ENCODE peak calls at places on chromosome 11, in ten cellular contexts. S is OCI-LY7, C is colonic mucosa, Q is sigmoid colon, G is right lobe of liver, Z is neural crest cell, A is hepatocyte, M is H9, U is B cell, B is GM13977. O is an unnamed sample.

GRCh38 chr11:118088531-118088930 is 1.8 kb upstream of the SMIM35 start:
- DNase-seq in S (no peak), C (peak; percentile 76), Q (no peak), G (peak; percentile 66), Z (no peak), A (no peak), M (no peak), U (no peak), B (no peak), O (no peak)

GRCh38 chr11:31903225-31904074 is 92.3 kb upstream of the PAX6 start:
- DNase-seq in S (no peak), C (no peak), Q (no peak), G (peak; percentile 87), Z (no peak), A (no peak), M (no peak), U (no peak), B (no peak), O (no peak)

GRCh38 chr11:69584160-69584559 is 56.8 kb upstream of the CCND1 start:
- DNase-seq in S (no peak), C (no peak), Q (no peak), G (no peak), Z (no peak), A (no peak), M (no peak), U (no peak), B (no peak), O (no peak)

GRCh38 chr11:65791719-65792213 is 4.9 kb downstream of the OVOL1 start:
- DNase-seq in S (peak; percentile 84), C (peak; percentile 89), Q (no peak), G (no peak), Z (no peak), A (no peak), M (no peak), U (peak; percentile 83), B (peak; percentile 80), O (no peak)

GRCh38 chr11:125090816-125091215 is 20.6 kb downstream of the TMEM218 start:
- DNase-seq in S (no peak), C (peak; percentile 12), Q (no peak), G (no peak), Z (no peak), A (no peak), M (no peak), U (no peak), B (no peak), O (no peak)

GRCh38 chr11:1486054-1486825 is at the start of gene MOB2:
- DNase-seq in S (no peak), C (peak; percentile 82), Q (peak; percentile 85), G (peak; percentile 58), Z (no peak), A (no peak), M (no peak), U (no peak), B (peak; percentile 55), O (no peak)

GRCh38 chr11:114159320-114159719 is 99.8 kb downstream of the ZBTB16 start:
- DNase-seq in S (no peak), C (no peak), Q (peak; percentile 74), G (no peak), Z (no peak), A (no peak), M (no peak), U (no peak), B (no peak), O (no peak)

GRCh38 chr11:88402192-88402715 is 64.7 kb upstream of the CTSC start:
- DNase-seq in S (no peak), C (no peak), Q (no peak), G (no peak), Z (no peak), A (no peak), M (no peak), U (no peak), B (no peak), O (no peak)

GRCh38 chr11:13288375-13289029 is 10.9 kb downstream of the BMAL1 start:
- DNase-seq in S (no peak), C (no peak), Q (no peak), G (no peak), Z (no peak), A (no peak), M (no peak), U (no peak), B (no peak), O (no peak)

GRCh38 chr11:131033151-131033651 is 116.9 kb upstream of the SNX19 start:
- DNase-seq in S (no peak), C (no peak), Q (no peak), G (no peak), Z (no peak), A (peak; percentile 61), M (peak; percentile 69), U (no peak), B (no peak), O (no peak)

DNA sequence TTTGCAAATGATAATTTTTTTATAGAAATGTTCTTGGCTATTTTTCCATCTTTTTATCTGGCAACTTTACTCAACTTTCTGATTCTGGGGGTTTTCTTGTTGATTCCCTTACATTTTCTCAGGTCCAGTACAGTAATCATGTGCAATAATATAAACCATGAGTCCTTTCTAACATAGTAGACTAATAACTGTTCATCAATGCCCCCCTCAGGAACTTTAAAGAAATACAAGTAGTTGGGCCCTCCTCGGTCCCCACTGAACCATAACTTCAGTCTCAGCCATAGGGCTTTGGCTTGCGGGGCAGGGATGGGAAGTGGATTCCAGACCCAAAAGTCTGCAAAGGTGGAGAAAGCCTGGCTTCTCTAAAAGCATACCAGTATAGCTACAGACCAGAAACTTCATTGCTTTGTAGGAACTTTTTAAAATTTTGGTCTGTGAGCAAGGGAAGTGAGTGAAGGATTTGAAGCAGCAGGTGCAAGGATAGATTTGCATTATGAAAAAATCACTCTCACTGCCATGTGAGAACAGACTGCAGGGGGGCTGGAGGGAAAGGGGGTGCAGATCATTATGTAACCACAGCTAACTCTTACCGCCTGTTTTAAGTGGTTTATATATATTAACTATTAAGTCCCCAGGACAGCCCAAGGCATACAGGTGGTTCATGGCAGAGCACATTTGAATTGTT is 10.5 kb upstream of the TUB start:
- DNase-seq in S (peak; percentile 33), C (no peak), Q (no peak), G (no peak), Z (no peak), A (peak; percentile 55), M (no peak), U (peak; percentile 57), B (peak; percentile 75), O (no peak)
- TF ChIP-seq CTCF in S (peak; percentile 74), C (no peak), Q (peak; percentile 12), G (peak; percentile 45), Z (peak; percentile 45), A (peak; percentile 48), M (peak; percentile 53), U (peak; percentile 40), B (peak; percentile 32), O (no peak)

GRCh38 chr11:71454470-71455113 is 1.6 kb downstream of the NADSYN1 start:
- DNase-seq in S (peak; percentile 44), C (peak; percentile 71), Q (peak; percentile 46), G (peak; percentile 39), Z (no peak), A (peak; percentile 30), M (no peak), U (no peak), B (no peak), O (no peak)
- TF ChIP-seq CTCF in S (peak; percentile 69), C (no peak), Q (no peak), G (peak; percentile 42), Z (no peak), A (peak; percentile 21), M (peak; percentile 45), U (no peak), B (peak; percentile 24), O (no peak)

DNA sequence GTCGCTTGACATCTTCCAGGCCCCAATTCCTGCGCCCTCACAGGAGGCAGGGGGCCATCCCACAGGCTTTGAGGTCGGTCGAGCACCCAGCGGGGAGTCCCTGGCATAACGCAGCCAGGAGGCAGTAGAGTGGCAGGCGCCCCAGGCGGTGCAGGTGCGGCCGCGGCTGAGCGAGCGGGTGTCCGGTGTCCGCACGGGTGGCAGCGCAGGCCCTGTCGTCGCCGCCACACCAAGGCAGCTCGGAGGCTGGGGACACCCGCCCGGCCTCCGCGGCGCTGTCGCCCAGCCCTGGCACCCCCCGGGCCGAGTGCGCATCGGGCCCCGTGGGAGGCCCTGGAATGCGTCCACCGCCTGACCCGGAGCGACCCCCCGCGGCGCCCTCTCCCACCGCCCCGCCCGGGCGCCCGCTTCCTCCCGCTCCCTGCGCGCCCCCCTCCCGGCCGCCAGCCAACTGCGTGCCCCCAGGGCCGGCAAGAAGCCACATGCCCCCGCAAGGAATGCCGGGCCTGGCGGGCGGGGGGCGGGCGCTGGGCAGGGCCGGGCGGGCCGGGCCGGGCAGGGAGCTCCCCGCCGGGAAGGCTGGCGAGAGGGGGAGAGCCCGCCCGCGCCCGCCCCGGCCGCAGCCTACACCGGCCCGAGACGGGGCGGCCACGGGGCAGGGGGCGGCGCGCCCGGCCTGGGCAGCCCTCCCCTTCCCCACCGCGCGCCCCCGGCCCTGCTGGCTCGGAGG is 33.9 kb downstream of the PRDM11 start:
- DNase-seq in S (no peak), C (peak; percentile 70), Q (peak; percentile 82), G (no peak), Z (peak; percentile 36), A (peak; percentile 93), M (peak; percentile 67), U (peak; percentile 67), B (peak; percentile 38), O (peak; percentile 46)
- TF ChIP-seq CTCF in S (no peak), C (peak; percentile 46), Q (peak; percentile 56), G (peak; percentile 47), Z (peak; percentile 49), A (peak; percentile 47), M (peak; percentile 44), U (peak; percentile 9), B (no peak), O (no peak)

GRCh38 chr11:134740590-134741342 is 328.7 kb upstream of the B3GAT1 start:
- DNase-seq in S (no peak), C (no peak), Q (no peak), G (no peak), Z (no peak), A (no peak), M (no peak), U (no peak), B (no peak), O (no peak)
- TF ChIP-seq CTCF in S (no peak), C (no peak), Q (no peak), G (no peak), Z (no peak), A (no peak), M (no peak), U (no peak), B (no peak), O (no peak)

GRCh38 chr11:122755941-122756340 is 82.4 kb upstream of the CRTAM start:
- DNase-seq in S (no peak), C (no peak), Q (no peak), G (no peak), Z (no peak), A (no peak), M (no peak), U (no peak), B (no peak), O (no peak)

GRCh38 chr11:122754553-122755322 is 83.6 kb upstream of the CRTAM start:
- DNase-seq in S (peak; percentile 82), C (no peak), Q (peak; percentile 27), G (no peak), Z (no peak), A (no peak), M (peak; percentile 41), U (no peak), B (peak; percentile 47), O (no peak)

GRCh38 chr11:122757201-122757600 is 81.1 kb upstream of the CRTAM start:
- DNase-seq in S (no peak), C (no peak), Q (no peak), G (no peak), Z (no peak), A (no peak), M (no peak), U (no peak), B (no peak), O (no peak)

GRCh38 chr11:122755409-122755808 is 82.9 kb upstream of the CRTAM start:
- DNase-seq in S (no peak), C (no peak), Q (no peak), G (no peak), Z (no peak), A (peak; percentile 30), M (no peak), U (no peak), B (no peak), O (no peak)

GRCh38 chr11:122756417-122756816 is 81.9 kb upstream of the CRTAM start:
- DNase-seq in S (peak; percentile 91), C (no peak), Q (peak; percentile 69), G (peak; percentile 64), Z (no peak), A (no peak), M (no peak), U (peak; percentile 83), B (peak; percentile 39), O (no peak)
- TF ChIP-seq CTCF in S (peak; percentile 93), C (no peak), Q (no peak), G (no peak), Z (no peak), A (no peak), M (no peak), U (peak; percentile 78), B (peak; percentile 57), O (no peak)